ENCODE peak calls at places on chromosomes 12 and 14, in ten cellular contexts. O is GM23338; C is type B pancreatic cell; N is BJ; J is CD8-positive, alpha-beta T cell; G is A549; A is OCI-LY7; M is AG04450; W is heart right ventricle; B is coronary artery. K is an unnamed sample.

GRCh38 chr12:56014205-56014604 is 6.6 kb upstream of the IKZF4 start:
- DNase-seq in O (no peak), C (no peak), N (no peak), J (no peak), G (no peak), A (no peak), M (no peak), W (no peak), B (no peak), K (no peak)

GRCh38 chr14:94936901-94937321 is 167.0 kb upstream of the GSC start:
- DNase-seq in O (no peak), C (no peak), N (no peak), J (no peak), G (no peak), A (no peak), M (no peak), W (peak), B (no peak), K (no peak)

GRCh38 chr12:124862768-124863408 is 776 bp downstream of the SCARB1 start:
- DNase-seq in O (peak), C (no peak), N (no peak), J (no peak), G (no peak), A (peak), M (no peak), W (no peak), B (no peak), K (no peak)

GRCh38 chr12:68784015-68784414 is 24.0 kb upstream of the MDM2 start:
- DNase-seq in O (peak), C (no peak), N (no peak), J (no peak), G (no peak), A (no peak), M (no peak), W (no peak), B (no peak), K (no peak)

GRCh38 chr12:100225491-100225890 is 24.9 kb downstream of the ACTR6 start:
- DNase-seq in O (no peak), C (no peak), N (no peak), J (no peak), G (no peak), A (no peak), M (no peak), W (no peak), B (no peak), K (no peak)

GRCh38 chr14:99480856-99481744 is at the start of the genes CCNK and SETD3:
- DNase-seq in O (peak), C (peak), N (peak), J (peak), G (peak), A (peak), M (peak), W (peak), B (peak), K (peak)

GRCh38 chr12:14216405-14217294 is 148.8 kb upstream of the ATF7IP start:
- DNase-seq in O (no peak), C (no peak), N (no peak), J (no peak), G (no peak), A (no peak), M (no peak), W (no peak), B (no peak), K (peak)

GRCh38 chr12:20364501-20364900 is 3.8 kb upstream of the PDE3A start:
- DNase-seq in O (no peak), C (no peak), N (no peak), J (no peak), G (no peak), A (no peak), M (no peak), W (peak), B (no peak), K (no peak)

GRCh38 chr14:37150414-37150813 is 22.0 kb downstream of the SLC25A21 start:
- DNase-seq in O (peak), C (no peak), N (no peak), J (no peak), G (peak), A (peak), M (peak), W (no peak), B (no peak), K (no peak)

GRCh38 chr12:75922944-75923642 is 108.5 kb downstream of the PHLDA1 start:
- DNase-seq in O (no peak), C (no peak), N (no peak), J (no peak), G (no peak), A (no peak), M (no peak), W (no peak), B (no peak), K (no peak)

GRCh38 chr12:112419269-112420133 is 754 bp downstream of the PTPN11 start:
- DNase-seq in O (peak), C (peak), N (no peak), J (no peak), G (peak), A (no peak), M (peak), W (peak), B (peak), K (peak)

GRCh38 chr12:113650476-113650875 is 178.8 kb upstream of the LHX5 start:
- DNase-seq in O (no peak), C (no peak), N (no peak), J (no peak), G (no peak), A (no peak), M (no peak), W (no peak), B (no peak), K (no peak)

GRCh38 chr12:46676396-46676795 is 149.4 kb downstream of the SLC38A4 start:
- DNase-seq in O (no peak), C (no peak), N (no peak), J (no peak), G (no peak), A (no peak), M (no peak), W (no peak), B (no peak), K (no peak)

GRCh38 chr14:71130491-71131179 is 223.4 kb downstream of the PCNX1 start:
- DNase-seq in O (peak), C (peak), N (no peak), J (no peak), G (no peak), A (peak), M (peak), W (peak), B (no peak), K (peak)

GRCh38 chr12:31204995-31205582 is 120.9 kb downstream of the SINHCAF start:
- DNase-seq in O (no peak), C (no peak), N (peak), J (no peak), G (no peak), A (peak), M (no peak), W (no peak), B (no peak), K (no peak)

GRCh38 chr14:21866479-21866878 is 192.9 kb upstream of the OR4E1 start:
- DNase-seq in O (no peak), C (no peak), N (no peak), J (no peak), G (no peak), A (no peak), M (no peak), W (no peak), B (no peak), K (no peak)

GRCh38 chr12:92059976-92060375 is 85.7 kb downstream of the BTG1 start:
- DNase-seq in O (no peak), C (no peak), N (no peak), J (no peak), G (no peak), A (no peak), M (no peak), W (no peak), B (no peak), K (no peak)

GRCh38 chr12:92553389-92553788 is 149.4 kb upstream of the PLEKHG7 start:
- DNase-seq in O (no peak), C (no peak), N (no peak), J (no peak), G (no peak), A (no peak), M (no peak), W (peak), B (no peak), K (no peak)

GRCh38 chr12:28331130-28331529 is 140.9 kb downstream of the CCDC91 start:
- DNase-seq in O (no peak), C (no peak), N (no peak), J (no peak), G (no peak), A (no peak), M (no peak), W (no peak), B (no peak), K (no peak)

GRCh38 chr12:117836999-117837736 is 131.6 kb downstream of the KSR2 start:
- DNase-seq in O (peak), C (peak), N (no peak), J (peak), G (peak), A (peak), M (peak), W (peak), B (no peak), K (peak)

GRCh38 chr14:31456841-31457664 is at the start of gene DTD2:
- DNase-seq in O (peak), C (peak), N (peak), J (peak), G (peak), A (peak), M (peak), W (peak), B (peak), K (peak)

GRCh38 chr14:23483216-23483854 is 13.8 kb downstream of the NGDN start:
- DNase-seq in O (peak), C (no peak), N (no peak), J (no peak), G (peak), A (peak), M (no peak), W (no peak), B (no peak), K (no peak)

GRCh38 chr12:124289634-124290600 is 5.0 kb upstream of the RFLNA start:
- DNase-seq in O (no peak), C (no peak), N (peak), J (no peak), G (no peak), A (no peak), M (no peak), W (peak), B (no peak), K (no peak)

GRCh38 chr14:29390046-29390841 is 537.4 kb downstream of the PRKD1 start:
- DNase-seq in O (peak), C (no peak), N (no peak), J (no peak), G (no peak), A (no peak), M (no peak), W (no peak), B (no peak), K (no peak)

GRCh38 chr14:104770851-104771272 is 17.9 kb downstream of the SIVA1 start:
- DNase-seq in O (peak), C (no peak), N (no peak), J (no peak), G (peak), A (no peak), M (no peak), W (no peak), B (no peak), K (no peak)

GRCh38 chr14:71659165-71659564 is 273.1 kb upstream of the RGS6 start:
- DNase-seq in O (no peak), C (no peak), N (no peak), J (no peak), G (no peak), A (peak), M (no peak), W (no peak), B (no peak), K (no peak)

GRCh38 chr14:61470261-61470953 is 149.0 kb downstream of the PRKCH start:
- DNase-seq in O (peak), C (no peak), N (peak), J (no peak), G (peak), A (no peak), M (peak), W (peak), B (no peak), K (no peak)

GRCh38 chr14:64289571-64289970 is 4.6 kb downstream of the ESR2 start:
- DNase-seq in O (no peak), C (no peak), N (no peak), J (no peak), G (no peak), A (no peak), M (no peak), W (no peak), B (no peak), K (peak)

GRCh38 chr12:63770375-63770774 is 9.3 kb upstream of the RXYLT1 start:
- DNase-seq in O (no peak), C (no peak), N (no peak), J (no peak), G (no peak), A (no peak), M (no peak), W (no peak), B (no peak), K (no peak)

GRCh38 chr12:63764481-63764880 is 15.2 kb upstream of the RXYLT1 start:
- DNase-seq in O (peak), C (no peak), N (no peak), J (no peak), G (no peak), A (no peak), M (no peak), W (no peak), B (no peak), K (no peak)

DNA sequence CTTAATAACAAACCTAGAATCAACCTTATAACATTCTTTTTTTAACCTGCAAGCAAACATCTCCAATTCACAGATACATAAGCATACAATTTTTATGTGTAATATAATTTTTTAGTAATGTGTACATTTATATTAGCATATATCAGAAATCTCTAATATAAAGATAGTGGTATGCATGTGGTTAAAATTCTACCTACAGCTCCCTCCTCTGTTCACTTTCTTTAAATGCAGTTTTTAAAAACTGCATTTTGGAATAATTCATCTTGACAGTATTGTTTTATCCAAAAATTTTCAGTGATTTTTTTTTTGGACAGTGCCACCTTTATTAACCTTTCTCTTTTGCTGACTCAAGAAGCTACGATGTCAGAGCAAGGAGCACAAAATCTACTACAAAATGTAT is 13.2 kb upstream of the RXYLT1 start:
- DNase-seq in O (no peak), C (no peak), N (no peak), J (no peak), G (no peak), A (no peak), M (no peak), W (no peak), B (no peak), K (no peak)
- TF ChIP-seq CTCF in O (no peak), C (peak), N (no peak), J (no peak), G (no peak), A (peak), M (no peak), W (no peak), B (no peak), K (peak)

GRCh38 chr12:102430661-102431060 is 49.7 kb downstream of the IGF1 start:
- DNase-seq in O (no peak), C (no peak), N (peak), J (no peak), G (no peak), A (no peak), M (no peak), W (no peak), B (no peak), K (no peak)
- TF ChIP-seq CTCF in O (no peak), C (no peak), N (no peak), J (no peak), G (no peak), A (no peak), M (no peak), W (no peak), B (no peak), K (no peak)

GRCh38 chr12:106245767-106246166 is 2.1 kb downstream of the CKAP4 start:
- DNase-seq in O (no peak), C (no peak), N (no peak), J (no peak), G (peak), A (no peak), M (no peak), W (no peak), B (peak), K (peak)

GRCh38 chr12:106247731-106248176 is at the start of gene CKAP4:
- DNase-seq in O (peak), C (no peak), N (no peak), J (peak), G (peak), A (peak), M (no peak), W (peak), B (peak), K (peak)

GRCh38 chr12:106248849-106249371 is 1.1 kb upstream of the CKAP4 start:
- DNase-seq in O (no peak), C (no peak), N (no peak), J (peak), G (no peak), A (peak), M (no peak), W (peak), B (no peak), K (peak)

GRCh38 chr12:106248177-106248848 is 493 bp upstream of the CKAP4 start:
- DNase-seq in O (peak), C (peak), N (no peak), J (peak), G (peak), A (peak), M (no peak), W (peak), B (peak), K (peak)

DNA sequence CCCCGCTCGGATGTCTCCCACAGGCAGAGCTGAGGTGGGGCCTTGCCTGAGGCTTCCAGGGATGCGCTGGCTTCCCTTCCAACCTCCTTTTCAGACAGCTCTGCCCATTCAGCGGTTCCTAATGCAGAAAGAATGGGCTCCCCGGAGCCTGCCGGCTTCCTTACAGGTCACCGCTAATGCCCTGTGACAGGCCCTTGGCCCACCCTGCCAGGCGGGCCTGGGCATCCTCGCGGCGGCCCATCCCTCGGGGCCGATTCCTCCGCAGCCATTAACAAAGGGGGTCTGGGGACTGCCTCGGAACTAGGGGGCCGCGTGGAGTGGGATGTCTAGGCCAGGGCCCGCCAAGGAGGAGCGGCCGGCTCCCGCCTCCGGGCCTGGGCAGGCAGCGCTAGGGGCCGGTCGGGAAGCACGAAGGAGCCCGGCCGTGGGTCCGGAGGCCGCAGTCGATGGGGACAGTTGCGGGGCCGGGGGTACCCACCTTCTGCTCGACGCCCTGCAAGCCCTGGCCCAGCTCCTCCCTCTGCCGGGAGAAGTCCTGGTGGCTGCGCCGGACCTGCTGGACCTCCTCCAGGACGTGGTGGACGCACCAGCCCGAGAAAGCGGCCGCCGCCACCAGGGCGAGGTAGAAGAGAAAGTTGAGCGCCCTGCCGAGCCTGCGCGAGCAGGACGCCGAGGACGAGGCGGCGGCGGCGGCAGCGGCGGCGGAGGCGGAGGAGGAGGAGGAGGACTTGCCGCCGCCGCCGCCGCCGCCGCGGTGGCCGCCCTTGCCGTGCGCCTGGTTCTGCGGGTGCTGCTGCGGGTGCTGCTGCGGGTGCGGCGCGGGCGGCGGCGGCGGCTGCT is 709 bp downstream of the CKAP4 start:
- DNase-seq in O (peak), C (no peak), N (no peak), J (peak), G (peak), A (peak), M (no peak), W (peak), B (peak), K (peak)
- TF ChIP-seq CTCF in O (no peak), C (no peak), N (peak), J (no peak), G (no peak), A (no peak), M (peak), W (no peak), B (no peak), K (peak)

DNA sequence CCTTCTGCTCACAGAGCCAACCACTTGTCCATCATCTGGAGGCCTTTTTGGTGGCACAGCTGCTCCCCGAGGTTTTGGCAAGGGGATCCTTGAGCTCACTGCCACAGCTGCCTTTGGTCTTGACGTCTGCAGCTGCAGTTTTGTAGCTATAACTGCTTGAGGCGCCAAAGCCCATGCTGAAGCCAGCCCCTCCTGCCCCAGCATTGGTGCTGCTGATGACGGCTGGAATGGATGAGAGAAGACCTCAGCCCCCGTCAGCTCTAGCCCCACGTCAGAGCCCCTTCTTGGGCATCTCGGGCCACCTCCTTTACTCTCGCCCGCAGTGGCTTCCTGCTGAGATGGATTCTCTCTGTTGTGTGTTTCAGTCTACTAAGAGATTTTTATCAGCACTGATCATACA is 12.3 kb upstream of the KRT74 start:
- DNase-seq in O (peak), C (no peak), N (no peak), J (peak), G (no peak), A (no peak), M (no peak), W (no peak), B (peak), K (no peak)
- TF ChIP-seq CTCF in O (peak), C (no peak), N (no peak), J (peak), G (no peak), A (no peak), M (no peak), W (no peak), B (no peak), K (no peak)

DNA sequence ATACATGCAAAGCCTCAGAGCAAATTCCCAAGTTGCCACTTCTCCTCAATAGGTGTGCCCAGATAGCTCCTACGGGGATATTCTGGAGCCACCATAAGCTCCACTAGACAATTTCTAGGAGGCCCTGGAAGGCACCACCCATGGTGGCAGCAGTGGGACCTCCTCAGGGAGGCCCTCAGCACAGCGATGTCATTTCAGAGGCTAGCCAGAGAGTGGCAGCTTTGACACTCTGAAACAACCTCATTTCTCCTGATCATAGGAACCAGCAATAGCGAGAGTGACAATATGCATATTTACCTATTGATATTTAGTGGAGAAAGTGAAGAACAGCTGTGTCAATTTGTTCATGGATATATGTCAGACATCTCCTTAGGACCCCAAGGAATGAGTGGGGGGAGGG is 612.3 kb downstream of the SOX5 start:
- DNase-seq in O (no peak), C (no peak), N (no peak), J (no peak), G (no peak), A (no peak), M (no peak), W (no peak), B (no peak), K (no peak)
- TF ChIP-seq CTCF in O (peak), C (no peak), N (no peak), J (no peak), G (no peak), A (peak), M (no peak), W (no peak), B (no peak), K (no peak)

GRCh38 chr12:9064201-9064814 is 51.4 kb downstream of the A2M start:
- DNase-seq in O (peak), C (no peak), N (no peak), J (peak), G (peak), A (no peak), M (no peak), W (peak), B (peak), K (peak)
- TF ChIP-seq CTCF in O (peak), C (peak), N (peak), J (peak), G (peak), A (no peak), M (no peak), W (peak), B (no peak), K (peak)

K was measured in osteocyte.